ENCODE peak calls at places on chromosomes 5 and 9, in five cellular contexts. One of them, this sample, is unnamed.

GRCh38 chr5:59587489-59588337 is 305.8 kb downstream of the PDE4D start:
- DNase-seq in astrocyte of the spinal cord: peak; percentile 87
- DNase-seq in IMR-90: peak; percentile 52
- DNase-seq in brain microvascular endothelial cell: peak; percentile 74
- DNase-seq in cardiac fibroblast: peak; percentile 73
- DNase-seq in this sample: peak; percentile 60

GRCh38 chr9:136741885-136742568 is 713 bp downstream of the LCN10 start:
- DNase-seq in cardiac fibroblast: no peak
- DNase-seq in IMR-90: no peak
- DNase-seq in brain microvascular endothelial cell: no peak
- DNase-seq in astrocyte of the spinal cord: no peak
- DNase-seq in this sample: no peak

GRCh38 chr5:5293029-5293428 is 129.4 kb upstream of the ICE1 start:
- DNase-seq in astrocyte of the spinal cord: no peak
- DNase-seq in IMR-90: no peak
- DNase-seq in brain microvascular endothelial cell: no peak
- DNase-seq in cardiac fibroblast: no peak
- DNase-seq in this sample: no peak

GRCh38 chr5:44574626-44575025 is 185.4 kb upstream of the FGF10 start:
- DNase-seq in IMR-90: no peak
- DNase-seq in astrocyte of the spinal cord: no peak
- DNase-seq in cardiac fibroblast: no peak
- DNase-seq in brain microvascular endothelial cell: no peak
- DNase-seq in this sample: no peak

GRCh38 chr9:113151696-113152630 is 1.2 kb downstream of the SLC31A2 start:
- DNase-seq in IMR-90: no peak
- DNase-seq in brain microvascular endothelial cell: no peak
- DNase-seq in astrocyte of the spinal cord: no peak
- DNase-seq in cardiac fibroblast: no peak
- DNase-seq in this sample: peak; percentile 7

GRCh38 chr9:117403848-117404247 is 11.0 kb downstream of the ASTN2 start:
- DNase-seq in astrocyte of the spinal cord: no peak
- DNase-seq in cardiac fibroblast: no peak
- DNase-seq in brain microvascular endothelial cell: no peak
- DNase-seq in IMR-90: no peak
- DNase-seq in this sample: no peak

GRCh38 chr5:88438006-88438405 is 169.4 kb upstream of the TMEM161B start:
- DNase-seq in brain microvascular endothelial cell: peak; percentile 6
- DNase-seq in IMR-90: no peak
- DNase-seq in cardiac fibroblast: no peak
- DNase-seq in astrocyte of the spinal cord: peak; percentile 12
- DNase-seq in this sample: no peak

GRCh38 chr9:137254624-137255447 is at the start of gene NELFB:
- DNase-seq in cardiac fibroblast: peak; percentile 92
- DNase-seq in IMR-90: peak; percentile 77
- DNase-seq in astrocyte of the spinal cord: peak; percentile 85
- DNase-seq in brain microvascular endothelial cell: peak; percentile 68
- DNase-seq in this sample: peak; percentile 88

GRCh38 chr5:143401846-143402463 is 1.5 kb downstream of the NR3C1 start:
- DNase-seq in astrocyte of the spinal cord: peak; percentile 20
- DNase-seq in cardiac fibroblast: no peak
- DNase-seq in IMR-90: peak; percentile 20
- DNase-seq in brain microvascular endothelial cell: no peak
- DNase-seq in this sample: no peak

GRCh38 chr9:34988218-34989055 is 1.1 kb upstream of the DNAJB5 start:
- DNase-seq in cardiac fibroblast: no peak
- DNase-seq in brain microvascular endothelial cell: no peak
- DNase-seq in astrocyte of the spinal cord: no peak
- DNase-seq in IMR-90: no peak
- DNase-seq in this sample: peak; percentile 12

GRCh38 chr9:89655990-89656657 is 51.3 kb downstream of the GADD45G start:
- DNase-seq in cardiac fibroblast: no peak
- DNase-seq in IMR-90: no peak
- DNase-seq in astrocyte of the spinal cord: no peak
- DNase-seq in brain microvascular endothelial cell: no peak
- DNase-seq in this sample: peak; percentile 27

GRCh38 chr5:139975306-139975705 is 67.8 kb downstream of the NRG2 start:
- DNase-seq in astrocyte of the spinal cord: no peak
- DNase-seq in IMR-90: no peak
- DNase-seq in cardiac fibroblast: no peak
- DNase-seq in brain microvascular endothelial cell: no peak
- DNase-seq in this sample: no peak

GRCh38 chr5:61162832-61163567 is 732 bp upstream of the SMIM15 start:
- DNase-seq in brain microvascular endothelial cell: no peak
- DNase-seq in IMR-90: peak; percentile 36
- DNase-seq in cardiac fibroblast: peak; percentile 36
- DNase-seq in astrocyte of the spinal cord: peak; percentile 25
- DNase-seq in this sample: peak; percentile 39

GRCh38 chr9:81548911-81549310 is 140.4 kb downstream of the TLE1 start:
- DNase-seq in astrocyte of the spinal cord: no peak
- DNase-seq in cardiac fibroblast: no peak
- DNase-seq in IMR-90: no peak
- DNase-seq in brain microvascular endothelial cell: no peak
- DNase-seq in this sample: peak; percentile 54

GRCh38 chr5:50962934-50963646 is 296.7 kb downstream of the PARP8 start:
- DNase-seq in astrocyte of the spinal cord: peak; percentile 40
- DNase-seq in cardiac fibroblast: peak; percentile 61
- DNase-seq in IMR-90: peak; percentile 32
- DNase-seq in brain microvascular endothelial cell: peak; percentile 47
- DNase-seq in this sample: peak; percentile 40

GRCh38 chr5:58963361-58963760 is 380.5 kb downstream of the RAB3C start:
- DNase-seq in IMR-90: no peak
- DNase-seq in astrocyte of the spinal cord: no peak
- DNase-seq in cardiac fibroblast: no peak
- DNase-seq in brain microvascular endothelial cell: no peak
- DNase-seq in this sample: no peak

GRCh38 chr9:128249914-128250838 is 25.6 kb downstream of the GOLGA2 start:
- DNase-seq in cardiac fibroblast: peak; percentile 57
- DNase-seq in IMR-90: peak; percentile 33
- DNase-seq in astrocyte of the spinal cord: peak; percentile 82
- DNase-seq in brain microvascular endothelial cell: peak; percentile 70
- DNase-seq in this sample: peak; percentile 69

GRCh38 chr9:129885018-129885669 is 49.9 kb downstream of the USP20 start:
- DNase-seq in IMR-90: no peak
- DNase-seq in cardiac fibroblast: no peak
- DNase-seq in astrocyte of the spinal cord: no peak
- DNase-seq in brain microvascular endothelial cell: no peak
- DNase-seq in this sample: no peak

GRCh38 chr5:14420136-14420808 is 161.3 kb upstream of the OTULINL start:
- DNase-seq in cardiac fibroblast: no peak
- DNase-seq in brain microvascular endothelial cell: no peak
- DNase-seq in IMR-90: peak; percentile 53
- DNase-seq in astrocyte of the spinal cord: no peak
- DNase-seq in this sample: no peak

GRCh38 chr5:100900142-100900795 is 2.8 kb downstream of the ST8SIA4 start:
- DNase-seq in cardiac fibroblast: peak; percentile 51
- DNase-seq in brain microvascular endothelial cell: peak; percentile 43
- DNase-seq in IMR-90: no peak
- DNase-seq in astrocyte of the spinal cord: peak; percentile 70
- DNase-seq in this sample: peak; percentile 30

GRCh38 chr5:139638090-139638735 is 9.9 kb upstream of the CXXC5 start:
- DNase-seq in IMR-90: peak; percentile 66
- DNase-seq in cardiac fibroblast: peak; percentile 83
- DNase-seq in brain microvascular endothelial cell: no peak
- DNase-seq in astrocyte of the spinal cord: peak; percentile 73
- DNase-seq in this sample: peak; percentile 88

GRCh38 chr5:167511276-167511675 is 780.2 kb upstream of the WWC1 start:
- DNase-seq in brain microvascular endothelial cell: no peak
- DNase-seq in cardiac fibroblast: no peak
- DNase-seq in IMR-90: no peak
- DNase-seq in astrocyte of the spinal cord: no peak
- DNase-seq in this sample: no peak

GRCh38 chr5:14928661-14929060 is 57.1 kb upstream of the ANKH start:
- DNase-seq in IMR-90: peak; percentile 63
- DNase-seq in astrocyte of the spinal cord: peak; percentile 61
- DNase-seq in brain microvascular endothelial cell: peak; percentile 36
- DNase-seq in cardiac fibroblast: peak; percentile 30
- DNase-seq in this sample: no peak

GRCh38 chr9:93452710-93453046 is 703 bp downstream of the FAM120AOS start:
- DNase-seq in IMR-90: no peak
- DNase-seq in brain microvascular endothelial cell: no peak
- DNase-seq in astrocyte of the spinal cord: no peak
- DNase-seq in cardiac fibroblast: no peak
- DNase-seq in this sample: no peak

GRCh38 chr5:17127743-17128231 is 89.6 kb upstream of the BASP1 start:
- DNase-seq in IMR-90: peak; percentile 92
- DNase-seq in brain microvascular endothelial cell: peak; percentile 75
- DNase-seq in astrocyte of the spinal cord: peak; percentile 91
- DNase-seq in cardiac fibroblast: peak; percentile 68
- DNase-seq in this sample: peak; percentile 78

GRCh38 chr5:167970002-167970401 is 321.4 kb upstream of the WWC1 start:
- DNase-seq in IMR-90: peak; percentile 26
- DNase-seq in astrocyte of the spinal cord: peak; percentile 44
- DNase-seq in brain microvascular endothelial cell: no peak
- DNase-seq in cardiac fibroblast: peak; percentile 26
- DNase-seq in this sample: no peak

DNA sequence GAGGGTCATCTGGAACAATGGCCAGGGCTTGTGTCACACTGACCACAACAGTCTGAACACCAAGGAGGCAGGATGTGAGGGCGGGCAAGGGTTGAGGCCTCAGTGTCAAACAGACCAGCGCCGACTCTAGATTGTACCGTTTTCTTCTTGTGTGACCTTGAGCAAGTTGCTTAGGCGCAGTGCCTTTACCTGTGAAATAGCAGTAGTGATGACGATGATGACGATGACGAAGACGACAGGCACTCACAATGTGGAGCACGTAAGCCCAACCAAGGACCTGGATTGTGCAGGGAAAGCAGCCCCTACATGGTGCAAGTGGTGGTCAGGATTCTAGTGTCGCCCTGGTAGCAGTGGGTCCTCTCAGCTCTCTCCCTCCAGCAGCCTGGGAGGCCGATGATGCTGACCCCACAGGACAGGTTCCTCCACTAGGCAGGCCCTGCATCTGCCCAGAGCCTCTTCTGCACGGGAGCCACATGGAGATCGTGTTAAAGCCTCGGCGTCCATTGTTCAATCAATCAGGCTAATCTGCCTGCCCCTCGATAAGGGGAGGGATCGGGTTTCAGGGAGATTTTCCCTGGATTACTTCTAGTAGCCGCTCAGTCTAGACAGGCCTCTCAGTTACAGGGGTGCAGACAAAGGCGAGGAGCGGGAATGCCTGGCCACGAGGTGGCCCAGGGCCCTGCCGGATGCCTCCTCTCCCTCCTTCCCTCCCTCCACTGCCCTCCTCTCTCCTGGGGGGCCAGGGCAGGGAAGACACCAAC is 91.7 kb downstream of the MACROH2A1 start:
- DNase-seq in IMR-90: no peak
- DNase-seq in cardiac fibroblast: no peak
- DNase-seq in brain microvascular endothelial cell: no peak
- DNase-seq in astrocyte of the spinal cord: no peak
- DNase-seq in this sample: no peak
- TF ChIP-seq CTCF in IMR-90: no peak
- TF ChIP-seq CTCF in cardiac fibroblast: no peak
- TF ChIP-seq CTCF in brain microvascular endothelial cell: no peak
- TF ChIP-seq CTCF in astrocyte of the spinal cord: no peak
- TF ChIP-seq CTCF in this sample: no peak

GRCh38 chr5:173263566-173263965 is 28.6 kb upstream of the NKX2-5 start:
- DNase-seq in cardiac fibroblast: no peak
- DNase-seq in brain microvascular endothelial cell: no peak
- DNase-seq in astrocyte of the spinal cord: no peak
- DNase-seq in IMR-90: no peak
- DNase-seq in this sample: no peak

GRCh38 chr5:173268750-173269580 is 34.0 kb upstream of the NKX2-5 start:
- DNase-seq in brain microvascular endothelial cell: no peak
- DNase-seq in astrocyte of the spinal cord: no peak
- DNase-seq in cardiac fibroblast: no peak
- DNase-seq in IMR-90: no peak
- DNase-seq in this sample: no peak

GRCh38 chr5:173271371-173271770 is 36.4 kb upstream of the NKX2-5 start:
- DNase-seq in IMR-90: no peak
- DNase-seq in cardiac fibroblast: no peak
- DNase-seq in astrocyte of the spinal cord: no peak
- DNase-seq in brain microvascular endothelial cell: no peak
- DNase-seq in this sample: no peak

GRCh38 chr5:173265433-173265832 is 30.4 kb upstream of the NKX2-5 start:
- DNase-seq in cardiac fibroblast: no peak
- DNase-seq in IMR-90: no peak
- DNase-seq in astrocyte of the spinal cord: no peak
- DNase-seq in brain microvascular endothelial cell: no peak
- DNase-seq in this sample: no peak
- TF ChIP-seq CTCF in cardiac fibroblast: no peak
- TF ChIP-seq CTCF in IMR-90: no peak
- TF ChIP-seq CTCF in astrocyte of the spinal cord: no peak
- TF ChIP-seq CTCF in brain microvascular endothelial cell: no peak
- TF ChIP-seq CTCF in this sample: no peak

GRCh38 chr9:132169672-132170392 is 8.0 kb downstream of the NTNG2 start:
- DNase-seq in cardiac fibroblast: peak; percentile 69
- DNase-seq in astrocyte of the spinal cord: no peak
- DNase-seq in brain microvascular endothelial cell: no peak
- DNase-seq in IMR-90: peak; percentile 51
- DNase-seq in this sample: peak; percentile 49
- TF ChIP-seq CTCF in cardiac fibroblast: peak; percentile 93
- TF ChIP-seq CTCF in astrocyte of the spinal cord: peak; percentile 85
- TF ChIP-seq CTCF in brain microvascular endothelial cell: peak; percentile 89
- TF ChIP-seq CTCF in IMR-90: peak; percentile 73
- TF ChIP-seq CTCF in this sample: peak; percentile 73

GRCh38 chr5:121987685-121988073 is 25.9 kb downstream of the SRFBP1 start:
- DNase-seq in cardiac fibroblast: no peak
- DNase-seq in astrocyte of the spinal cord: no peak
- DNase-seq in IMR-90: peak; percentile 63
- DNase-seq in brain microvascular endothelial cell: no peak
- DNase-seq in this sample: peak; percentile 59
- TF ChIP-seq CTCF in cardiac fibroblast: no peak
- TF ChIP-seq CTCF in astrocyte of the spinal cord: no peak
- TF ChIP-seq CTCF in IMR-90: no peak
- TF ChIP-seq CTCF in brain microvascular endothelial cell: no peak
- TF ChIP-seq CTCF in this sample: no peak

This sample was measured in fibroblast of villous mesenchyme.